ENCODE peak calls at places on chromosomes 3 and 15, in eight cellular contexts. R, I, D, X, U, C, S and F are unnamed samples.
A peak's percentile ranks its signal among the peaks of the same experiment; 100 is the strongest.

GRCh38 chr3:182212479-182213076 is 500.9 kb downstream of the SOX2 start:
- DNase-seq in U (no peak), C (peak; percentile 88), I (no peak), S (peak; percentile 100), D (peak; percentile 85), R (peak; percentile 6), X (peak; percentile 92), F (no peak)

GRCh38 chr3:26438325-26438940 is 184.1 kb upstream of the LRRC3B start:
- DNase-seq in D (no peak), I (no peak), R (no peak), C (no peak), X (no peak), S (peak; percentile 65), U (no peak), F (no peak)

GRCh38 chr3:184460276-184460675 is 80.4 kb downstream of the CHRD start:
- DNase-seq in S (no peak), D (no peak), U (no peak), I (no peak), C (no peak), X (no peak), R (no peak), F (no peak)

GRCh38 chr3:5103743-5104142 is 18.3 kb upstream of the ARL8B start:
- DNase-seq in X (no peak), R (no peak), D (no peak), S (no peak), U (no peak), C (no peak), I (no peak), F (no peak)

GRCh38 chr3:108475220-108475782 is 35.1 kb downstream of the MYH15 start:
- DNase-seq in R (no peak), D (no peak), U (no peak), C (no peak), S (no peak), X (no peak), I (no peak), F (no peak)

GRCh38 chr3:195001261-195001660 is 269.7 kb downstream of the XXYLT1 start:
- DNase-seq in X (no peak), I (no peak), R (no peak), U (no peak), S (no peak), D (no peak), C (no peak), F (no peak)

GRCh38 chr3:66378256-66378655 is 122.6 kb downstream of the LRIG1 start:
- DNase-seq in R (no peak), D (no peak), S (peak; percentile 29), X (no peak), U (no peak), C (no peak), I (no peak), F (no peak)

GRCh38 chr15:29018983-29019875 is 133.5 kb downstream of the APBA2 start:
- DNase-seq in X (no peak), U (no peak), I (no peak), S (no peak), D (no peak), R (peak; percentile 45), C (no peak), F (no peak)

GRCh38 chr3:177361042-177361938 is 164.0 kb upstream of the TBL1XR1 start:
- DNase-seq in U (no peak), I (no peak), C (no peak), R (no peak), S (no peak), X (no peak), D (no peak), F (no peak)

GRCh38 chr3:133097214-133097613 is 59.0 kb downstream of the TMEM108 start:
- DNase-seq in S (no peak), U (peak; percentile 35), R (peak; percentile 27), X (no peak), D (no peak), C (peak; percentile 45), I (no peak), F (no peak)